ENCODE peak calls at places on chromosomes 6 and 20, in six cellular contexts. S is OCI-LY7, A is GM23338, Q is hepatocyte, C is HCT116, B is GM23248. O is an unnamed sample. For H3K36me3, the result is how much of the 10 kb centered on the place peaks cover.

GRCh38 chr6:108200631-108201030 is 34.8 kb downstream of the NR2E1 start:
- DNase-seq in S (no peak), A (no peak), Q (peak), C (peak), B (no peak), O (peak)

GRCh38 chr6:42391441-42391840 is 60.3 kb downstream of the TRERF1 start:
- DNase-seq in S (no peak), A (no peak), Q (no peak), C (no peak), B (no peak), O (no peak)

GRCh38 chr6:166911248-166911677 is 45.1 kb downstream of the RNASET2 start:
- DNase-seq in S (peak), A (no peak), Q (no peak), C (no peak), B (no peak), O (no peak)

GRCh38 chr20:56781108-56781739 is 152.1 kb downstream of the TFAP2C start:
- DNase-seq in S (no peak), A (no peak), Q (no peak), C (no peak), B (peak), O (no peak)

GRCh38 chr6:136764522-136764993 is 27.7 kb downstream of the MAP3K5 start:
- DNase-seq in S (peak), A (no peak), Q (no peak), C (no peak), B (no peak), O (no peak)

GRCh38 chr6:63023726-63024125 is 187.5 kb upstream of the FKBP1C start:
- DNase-seq in S (no peak), A (no peak), Q (no peak), C (no peak), B (no peak), O (no peak)

GRCh38 chr20:48394415-48395081 is 433.3 kb downstream of the PREX1 start:
- DNase-seq in S (no peak), A (no peak), Q (no peak), C (no peak), B (no peak), O (no peak)

GRCh38 chr6:130020106-130020851 is 1.9 kb downstream of the L3MBTL3 start:
- DNase-seq in S (peak), A (peak), Q (peak), C (no peak), B (peak), O (no peak)

GRCh38 chr6:33288141-33288941 is 698 bp downstream of the WDR46 start:
- DNase-seq in S (no peak), A (no peak), Q (no peak), C (no peak), B (peak), O (no peak)

GRCh38 chr20:19491241-19491640 is 266.8 kb upstream of the RIN2 start:
- DNase-seq in S (no peak), A (no peak), Q (no peak), C (no peak), B (no peak), O (no peak)

GRCh38 chr6:124963416-124964083 is 1.3 kb downstream of the RNF217 start:
- DNase-seq in S (no peak), A (peak), Q (peak), C (no peak), B (peak), O (peak)

GRCh38 chr6:164756142-164756541 is 553.3 kb downstream of the C6orf118 start:
- DNase-seq in S (no peak), A (no peak), Q (no peak), C (no peak), B (no peak), O (no peak)

GRCh38 chr6:119308048-119308570 is 41.5 kb downstream of the MAN1A1 start:
- DNase-seq in S (no peak), A (peak), Q (peak), C (peak), B (peak), O (peak)

GRCh38 chr6:113457751-113458150 is 399.4 kb upstream of the MARCKS start:
- DNase-seq in S (no peak), A (no peak), Q (no peak), C (no peak), B (no peak), O (no peak)

GRCh38 chr20:38171301-38172010 is 6.4 kb upstream of the TGM2 start:
- DNase-seq in S (no peak), A (no peak), Q (no peak), C (no peak), B (peak), O (no peak)

GRCh38 chr6:99330159-99330558 is 19.3 kb downstream of the FAXC start:
- DNase-seq in S (peak), A (peak), Q (peak), C (peak), B (peak), O (peak)

GRCh38 chr20:18224968-18225568 is 63.3 kb upstream of the ZNF133 start:
- DNase-seq in S (no peak), A (peak), Q (peak), C (peak), B (peak), O (peak)

GRCh38 chr6:45522486-45522885 is 144.8 kb upstream of the SUPT3H start:
- DNase-seq in S (no peak), A (peak), Q (peak), C (no peak), B (no peak), O (no peak)

DNA sequence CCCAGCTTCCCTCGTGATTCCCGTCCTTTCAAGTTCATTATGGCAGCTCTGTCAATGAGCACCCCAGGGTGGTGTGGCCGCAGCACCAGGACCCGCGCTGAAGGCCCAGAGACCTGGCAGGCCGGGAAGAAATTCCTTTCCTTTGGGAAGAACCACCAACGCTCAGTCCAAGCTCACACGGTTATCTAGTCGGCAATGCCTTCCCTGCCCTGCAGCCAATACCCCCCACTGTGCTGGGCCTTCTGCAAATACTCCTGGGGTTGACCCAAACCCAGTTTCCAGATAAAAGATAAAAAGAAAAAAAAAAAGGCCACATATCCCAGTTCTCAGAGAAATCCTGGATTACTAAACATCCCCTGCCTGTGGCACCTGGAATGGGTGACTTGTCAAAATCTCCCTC is 28.7 kb downstream of the PXDC1 start:
- DNase-seq in S (no peak), A (no peak), Q (no peak), C (no peak), B (no peak), O (no peak)
- H3K36me3 ChIP-seq in S (under half), A (under half), Q (under half), C (under half), B (half or more), O (under half)

DNA sequence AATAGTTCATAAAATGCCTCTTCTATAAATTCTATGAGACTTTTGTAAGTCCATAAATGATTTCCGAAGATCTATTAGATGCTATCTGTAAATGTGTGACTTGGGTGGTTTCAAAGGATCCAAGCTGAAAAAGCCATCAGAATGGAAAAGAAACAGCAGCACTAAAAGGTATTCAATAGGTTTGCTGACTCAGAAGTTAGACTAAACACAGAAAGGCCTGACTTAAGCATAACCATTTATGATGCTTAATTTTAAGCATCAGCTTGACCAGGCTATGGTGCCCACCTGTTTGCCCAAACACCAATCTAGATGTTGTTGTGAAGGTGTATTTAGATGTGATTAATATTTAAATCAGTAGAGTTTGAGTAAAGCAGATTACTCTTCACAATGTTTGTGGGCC is 513.5 kb downstream of the TFAP2A start:
- DNase-seq in S (no peak), A (no peak), Q (no peak), C (no peak), B (no peak), O (no peak)
- TF ChIP-seq EZH2phosphoT487 in S (no peak), A (no peak), Q (no peak), C (no peak), B (no peak), O (no peak)

DNA sequence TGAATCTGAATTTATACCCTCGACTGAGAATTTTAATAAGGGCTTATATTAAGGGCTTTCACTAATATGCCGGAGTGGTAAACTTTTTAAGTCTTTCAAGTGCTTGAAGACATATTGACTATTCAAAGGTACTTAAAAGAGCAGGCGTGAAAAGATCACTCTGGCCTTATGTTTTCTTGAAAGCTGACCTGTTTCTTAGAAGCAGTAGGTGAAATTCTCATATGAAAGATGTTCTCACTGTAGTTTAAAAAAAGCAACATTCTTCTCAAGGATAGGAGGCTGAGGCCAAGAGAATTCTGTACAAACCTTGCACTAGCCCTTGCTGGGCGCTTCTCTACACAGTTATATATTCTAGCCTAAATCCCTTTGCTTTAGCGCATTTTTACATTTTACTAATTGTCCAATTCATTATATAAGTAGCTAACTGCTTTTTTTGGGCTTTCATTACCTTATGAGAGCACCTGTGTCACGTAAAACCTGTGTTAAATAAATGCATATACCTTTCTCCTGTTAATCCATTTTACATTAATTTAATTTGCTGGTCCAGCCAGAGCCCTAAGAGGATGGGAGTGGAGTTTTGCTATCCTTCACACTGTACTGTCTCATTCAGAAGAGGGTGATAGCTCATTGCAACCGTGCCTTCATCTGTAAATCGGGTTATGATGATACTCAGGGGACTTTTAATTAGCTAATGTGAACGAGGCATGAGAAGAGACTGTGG is 59.6 kb upstream of the HFE start:
- DNase-seq in S (peak), A (no peak), Q (no peak), C (no peak), B (no peak), O (no peak)
- H3K4me2 ChIP-seq in S (peak), A (peak), Q (peak), C (peak), B (peak), O (peak)

GRCh38 chr6:106102034-106102433 is 15.9 kb downstream of the PRDM1 start:
- DNase-seq in S (no peak), A (no peak), Q (no peak), C (no peak), B (no peak), O (no peak)
- H3K36me3 ChIP-seq in S (under half), A (under half), Q (under half), C (under half), B (under half), O (under half)

GRCh38 chr6:162258647-162259046 is 468.9 kb downstream of the PRKN start:
- DNase-seq in S (no peak), A (no peak), Q (no peak), C (no peak), B (no peak), O (no peak)
- TF ChIP-seq EZH2phosphoT487 in S (no peak), A (no peak), Q (no peak), C (no peak), B (no peak), O (no peak)

DNA sequence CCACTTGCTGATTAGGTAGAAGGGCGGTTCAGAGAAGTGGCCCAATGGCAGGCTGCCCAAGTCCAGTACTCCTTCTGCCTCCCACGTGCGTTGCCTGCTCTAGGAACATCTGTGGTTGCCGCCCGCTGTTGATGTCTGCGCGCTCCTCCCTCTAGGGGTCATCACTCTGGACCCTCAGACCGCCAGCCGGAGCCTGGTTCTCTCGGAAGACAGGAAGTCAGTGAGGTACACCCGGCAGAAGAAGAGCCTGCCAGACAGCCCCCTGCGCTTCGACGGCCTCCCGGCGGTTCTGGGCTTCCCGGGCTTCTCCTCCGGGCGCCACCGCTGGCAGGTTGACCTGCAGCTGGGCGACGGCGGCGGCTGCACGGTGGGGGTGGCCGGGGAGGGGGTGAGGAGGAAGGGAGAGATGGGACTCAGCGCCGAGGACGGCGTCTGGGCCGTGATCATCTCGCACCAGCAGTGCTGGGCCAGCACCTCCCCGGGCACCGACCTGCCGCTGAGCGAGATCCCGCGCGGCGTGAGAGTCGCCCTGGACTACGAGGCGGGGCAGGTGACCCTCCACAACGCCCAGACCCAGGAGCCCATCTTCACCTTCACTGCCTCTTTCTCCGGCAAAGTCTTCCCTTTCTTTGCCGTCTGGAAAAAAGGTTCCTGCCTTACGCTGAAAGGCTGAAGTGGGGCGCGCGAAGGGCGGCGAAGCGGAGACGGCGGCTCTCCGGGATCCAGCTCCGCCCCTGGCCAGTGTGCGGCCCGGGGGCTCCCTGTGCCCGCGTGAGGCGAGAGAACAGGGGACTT is 8.5 kb downstream of the TRIM15 start:
- DNase-seq in S (peak), A (peak), Q (peak), C (no peak), B (peak), O (no peak)
- H3K4me2 ChIP-seq in S (peak), A (peak), Q (peak), C (no peak), B (no peak), O (no peak)

GRCh38 chr6:158787395-158787794 is 31.8 kb downstream of the EZR start:
- DNase-seq in S (no peak), A (no peak), Q (no peak), C (no peak), B (no peak), O (no peak)
- H3K36me3 ChIP-seq in S (half or more), A (half or more), Q (under half), C (half or more), B (under half), O (half or more)

GRCh38 chr6:83867043-83867442 is 7.6 kb downstream of the CYB5R4 start:
- DNase-seq in S (no peak), A (no peak), Q (no peak), C (no peak), B (no peak), O (no peak)
- TF ChIP-seq EZH2phosphoT487 in S (no peak), A (no peak), Q (no peak), C (no peak), B (no peak), O (no peak)

O was measured in PC-3.